ENCODE peak calls at places on chromosomes 5 and 9, in six cellular contexts. One of them, this sample, is unnamed.

GRCh38 chr9:134984372-134985240 is 66.9 kb upstream of the FCN1 start:
- DNase-seq in DND-41: no peak
- DNase-seq in HFF-Myc: no peak
- DNase-seq in foreskin fibroblast: no peak
- DNase-seq in cardiac muscle cell: no peak
- DNase-seq in thoracic aorta: no peak
- DNase-seq in this sample: no peak

GRCh38 chr5:126481243-126481642 is 58.0 kb downstream of the GRAMD2B start:
- DNase-seq in DND-41: no peak
- DNase-seq in HFF-Myc: no peak
- DNase-seq in foreskin fibroblast: peak; percentile 41
- DNase-seq in cardiac muscle cell: no peak
- DNase-seq in thoracic aorta: no peak
- DNase-seq in this sample: peak; percentile 53

GRCh38 chr9:137435980-137436760 is 5.0 kb downstream of the ENTPD8 start:
- DNase-seq in DND-41: no peak
- DNase-seq in HFF-Myc: no peak
- DNase-seq in foreskin fibroblast: peak; percentile 87
- DNase-seq in cardiac muscle cell: no peak
- DNase-seq in thoracic aorta: no peak
- DNase-seq in this sample: no peak

GRCh38 chr9:72464819-72465218 is 56.6 kb upstream of the TMC1 start:
- DNase-seq in DND-41: no peak
- DNase-seq in HFF-Myc: no peak
- DNase-seq in foreskin fibroblast: no peak
- DNase-seq in cardiac muscle cell: no peak
- DNase-seq in thoracic aorta: no peak
- DNase-seq in this sample: no peak

GRCh38 chr9:89372230-89372816 is 54.0 kb downstream of the SECISBP2 start:
- DNase-seq in DND-41: peak; percentile 30
- DNase-seq in HFF-Myc: no peak
- DNase-seq in foreskin fibroblast: no peak
- DNase-seq in cardiac muscle cell: no peak
- DNase-seq in thoracic aorta: no peak
- DNase-seq in this sample: no peak

GRCh38 chr5:33936381-33937016 is at the start of gene RXFP3:
- DNase-seq in DND-41: no peak
- DNase-seq in HFF-Myc: no peak
- DNase-seq in foreskin fibroblast: peak; percentile 71
- DNase-seq in cardiac muscle cell: peak; percentile 34
- DNase-seq in thoracic aorta: no peak
- DNase-seq in this sample: no peak

GRCh38 chr9:1726993-1727759 is 288.0 kb upstream of the SMARCA2 start:
- DNase-seq in DND-41: no peak
- DNase-seq in HFF-Myc: no peak
- DNase-seq in foreskin fibroblast: no peak
- DNase-seq in cardiac muscle cell: no peak
- DNase-seq in thoracic aorta: no peak
- DNase-seq in this sample: no peak

GRCh38 chr5:126446498-126447224 is 23.5 kb downstream of the GRAMD2B start:
- DNase-seq in DND-41: no peak
- DNase-seq in HFF-Myc: no peak
- DNase-seq in foreskin fibroblast: peak; percentile 52
- DNase-seq in cardiac muscle cell: no peak
- DNase-seq in thoracic aorta: no peak
- DNase-seq in this sample: peak; percentile 80

GRCh38 chr5:66144799-66145390 is 795 bp downstream of the SREK1 start:
- DNase-seq in DND-41: no peak
- DNase-seq in HFF-Myc: no peak
- DNase-seq in foreskin fibroblast: no peak
- DNase-seq in cardiac muscle cell: peak; percentile 75
- DNase-seq in thoracic aorta: peak; percentile 28
- DNase-seq in this sample: no peak

GRCh38 chr5:178207183-178207916 is 3.0 kb downstream of the HNRNPAB start:
- DNase-seq in DND-41: no peak
- DNase-seq in HFF-Myc: no peak
- DNase-seq in foreskin fibroblast: peak; percentile 57
- DNase-seq in cardiac muscle cell: no peak
- DNase-seq in thoracic aorta: no peak
- DNase-seq in this sample: no peak

GRCh38 chr9:34701023-34701768 is 8.7 kb downstream of the CCL21 start:
- DNase-seq in DND-41: no peak
- DNase-seq in HFF-Myc: no peak
- DNase-seq in foreskin fibroblast: peak; percentile 82
- DNase-seq in cardiac muscle cell: peak; percentile 84
- DNase-seq in thoracic aorta: peak; percentile 41
- DNase-seq in this sample: no peak

GRCh38 chr5:167355370-167355769 is 936.1 kb upstream of the WWC1 start:
- DNase-seq in DND-41: no peak
- DNase-seq in HFF-Myc: no peak
- DNase-seq in foreskin fibroblast: no peak
- DNase-seq in cardiac muscle cell: no peak
- DNase-seq in thoracic aorta: no peak
- DNase-seq in this sample: no peak

GRCh38 chr9:37486616-37487544 is 1.1 kb downstream of the POLR1E start:
- DNase-seq in DND-41: peak; percentile 25
- DNase-seq in HFF-Myc: no peak
- DNase-seq in foreskin fibroblast: peak; percentile 96
- DNase-seq in cardiac muscle cell: no peak
- DNase-seq in thoracic aorta: peak; percentile 54
- DNase-seq in this sample: peak; percentile 87
- H3K4me3 ChIP-seq in DND-41: peak overlapping the region; percentile 29
- H3K4me3 ChIP-seq in HFF-Myc: peak overlapping the region; percentile 99
- H3K4me3 ChIP-seq in foreskin fibroblast: peak overlapping the region; percentile 89
- H3K4me3 ChIP-seq in cardiac muscle cell: peak overlapping the region; percentile 55
- H3K4me3 ChIP-seq in thoracic aorta: peak overlapping the region; percentile 87
- H3K4me3 ChIP-seq in this sample: peak overlapping the region; percentile 89

DNA sequence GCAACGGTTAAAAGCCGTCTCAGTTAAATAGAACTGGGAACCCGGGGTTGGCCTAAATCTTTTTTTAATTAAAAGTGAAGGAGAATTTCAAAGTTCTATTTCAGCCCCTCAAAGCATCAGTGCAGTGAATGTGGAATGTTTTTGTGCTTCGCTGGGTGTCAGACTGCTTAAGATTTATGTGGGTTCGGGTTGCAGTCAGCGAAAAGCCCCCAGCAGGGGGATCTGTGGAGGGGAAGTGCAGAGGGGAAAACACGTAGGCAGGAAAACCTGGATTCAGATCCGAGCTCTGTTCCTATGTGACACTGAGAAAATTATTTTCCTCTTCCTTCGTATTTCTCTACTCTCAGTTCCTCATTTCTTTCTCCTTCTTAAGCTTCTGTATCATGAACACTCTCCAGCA is 19.7 kb downstream of the BRINP1 start:
- DNase-seq in DND-41: no peak
- DNase-seq in HFF-Myc: no peak
- DNase-seq in foreskin fibroblast: no peak
- DNase-seq in cardiac muscle cell: peak; percentile 62
- DNase-seq in thoracic aorta: no peak
- DNase-seq in this sample: no peak
- TF ChIP-seq CTCF in DND-41: no peak
- TF ChIP-seq CTCF in HFF-Myc: no peak
- TF ChIP-seq CTCF in foreskin fibroblast: no peak
- TF ChIP-seq CTCF in cardiac muscle cell: no peak
- TF ChIP-seq CTCF in thoracic aorta: no peak
- TF ChIP-seq CTCF in this sample: no peak

DNA sequence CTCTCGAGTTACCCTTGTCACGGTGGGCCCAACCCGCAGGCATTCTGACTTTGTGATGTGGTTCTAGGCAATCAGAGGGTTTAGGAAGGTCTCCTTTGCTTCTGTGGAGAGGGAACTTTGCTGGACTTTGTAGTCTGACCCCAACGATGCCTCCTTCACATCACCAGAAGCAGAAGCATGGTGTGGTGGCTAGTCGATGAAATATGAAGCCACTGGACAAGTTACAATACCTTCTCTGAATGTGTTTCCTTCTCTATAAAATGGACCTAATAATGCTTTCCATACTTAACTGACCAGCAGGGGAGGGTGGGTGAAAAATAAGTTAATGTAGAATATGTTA is 604 bp downstream of the SPEF2 start:
- DNase-seq in DND-41: no peak
- DNase-seq in HFF-Myc: no peak
- DNase-seq in foreskin fibroblast: peak; percentile 29
- DNase-seq in cardiac muscle cell: no peak
- DNase-seq in thoracic aorta: no peak
- DNase-seq in this sample: no peak
- H3K4me3 ChIP-seq in DND-41: peak overlapping the region; percentile 58
- H3K4me3 ChIP-seq in HFF-Myc: peak overlapping the region; percentile 88
- H3K4me3 ChIP-seq in foreskin fibroblast: peak overlapping the region; percentile 88
- H3K4me3 ChIP-seq in cardiac muscle cell: peak overlapping the region; percentile 82
- H3K4me3 ChIP-seq in thoracic aorta: peak overlapping the region; percentile 78
- H3K4me3 ChIP-seq in this sample: peak overlapping the region; percentile 88

GRCh38 chr9:22005083-22005699 is 3.9 kb downstream of the CDKN2B start:
- DNase-seq in DND-41: peak; percentile 81
- DNase-seq in HFF-Myc: no peak
- DNase-seq in foreskin fibroblast: peak; percentile 61
- DNase-seq in cardiac muscle cell: peak; percentile 13
- DNase-seq in thoracic aorta: no peak
- DNase-seq in this sample: no peak
- TF ChIP-seq CTCF in DND-41: peak; percentile 37
- TF ChIP-seq CTCF in HFF-Myc: no peak
- TF ChIP-seq CTCF in foreskin fibroblast: peak; percentile 5
- TF ChIP-seq CTCF in cardiac muscle cell: no peak
- TF ChIP-seq CTCF in thoracic aorta: no peak
- TF ChIP-seq CTCF in this sample: peak; percentile 15

DNA sequence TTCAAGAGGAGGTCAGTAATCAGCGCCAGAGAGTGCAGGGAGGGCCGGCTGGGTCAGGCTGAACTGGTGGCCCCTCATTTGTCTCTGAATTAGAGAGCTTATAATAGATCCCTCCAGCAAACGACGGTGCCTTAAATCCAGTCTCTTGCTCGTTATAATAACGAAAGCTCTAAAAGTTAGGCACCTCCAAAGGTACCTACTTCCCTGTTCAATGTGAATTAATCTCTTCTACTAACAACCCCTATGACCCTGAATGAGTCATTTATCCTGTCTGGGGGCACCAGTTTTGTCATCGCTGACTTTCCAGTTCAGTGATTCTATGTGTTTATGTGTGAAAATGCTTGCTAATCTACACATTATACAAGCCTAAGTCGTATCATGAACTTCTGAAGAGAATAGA is 2.3 kb upstream of the ZSWIM6 start:
- DNase-seq in DND-41: no peak
- DNase-seq in HFF-Myc: no peak
- DNase-seq in foreskin fibroblast: peak; percentile 55
- DNase-seq in cardiac muscle cell: no peak
- DNase-seq in thoracic aorta: no peak
- DNase-seq in this sample: no peak
- H3K4me3 ChIP-seq in DND-41: no peak overlapping the region
- H3K4me3 ChIP-seq in HFF-Myc: peak overlapping the region; percentile 70
- H3K4me3 ChIP-seq in foreskin fibroblast: peak overlapping the region; percentile 65
- H3K4me3 ChIP-seq in cardiac muscle cell: peak overlapping the region; percentile 57
- H3K4me3 ChIP-seq in thoracic aorta: peak overlapping the region; percentile 98
- H3K4me3 ChIP-seq in this sample: peak overlapping the region; percentile 84